ENCODE peak calls at places on chromosome 20, in ten cellular contexts. One of them, this sample, is unnamed.
A peak's percentile ranks its signal among the peaks of the same experiment; 100 is the strongest.

GRCh38 chr20:36098364-36098763 is 56.2 kb upstream of the EPB41L1 start:
- DNase-seq in HL-60: peak; percentile 72
- DNase-seq in left ventricle myocardium inferior: no peak
- DNase-seq in mucosa of descending colon: no peak
- DNase-seq in fibroblast of the aortic adventitia: peak; percentile 71
- DNase-seq in cardiac muscle cell: no peak
- DNase-seq in left lung: no peak
- DNase-seq in dorsolateral prefrontal cortex: no peak
- DNase-seq in IMR-90: peak; percentile 40
- DNase-seq in NB4: peak; percentile 91
- DNase-seq in this sample: no peak

GRCh38 chr20:64099086-64099786 is 8.1 kb downstream of the NPBWR2 start:
- DNase-seq in NB4: no peak
- DNase-seq in left ventricle myocardium inferior: no peak
- DNase-seq in dorsolateral prefrontal cortex: peak; percentile 54
- DNase-seq in cardiac muscle cell: no peak
- DNase-seq in IMR-90: no peak
- DNase-seq in fibroblast of the aortic adventitia: no peak
- DNase-seq in mucosa of descending colon: no peak
- DNase-seq in left lung: peak; percentile 54
- DNase-seq in HL-60: no peak
- DNase-seq in this sample: no peak

GRCh38 chr20:58174708-58175287 is 53.7 kb downstream of the ANKRD60 start:
- DNase-seq in fibroblast of the aortic adventitia: peak; percentile 4
- DNase-seq in HL-60: no peak
- DNase-seq in left ventricle myocardium inferior: peak; percentile 70
- DNase-seq in dorsolateral prefrontal cortex: no peak
- DNase-seq in mucosa of descending colon: no peak
- DNase-seq in cardiac muscle cell: no peak
- DNase-seq in IMR-90: no peak
- DNase-seq in left lung: peak; percentile 49
- DNase-seq in NB4: no peak
- DNase-seq in this sample: no peak

GRCh38 chr20:39638671-39639070 is 676.5 kb downstream of the DHX35 start:
- DNase-seq in left lung: no peak
- DNase-seq in HL-60: no peak
- DNase-seq in fibroblast of the aortic adventitia: no peak
- DNase-seq in dorsolateral prefrontal cortex: no peak
- DNase-seq in cardiac muscle cell: no peak
- DNase-seq in NB4: no peak
- DNase-seq in IMR-90: no peak
- DNase-seq in left ventricle myocardium inferior: no peak
- DNase-seq in mucosa of descending colon: no peak
- DNase-seq in this sample: no peak

GRCh38 chr20:13261460-13262301 is 40.6 kb downstream of the ISM1 start:
- DNase-seq in mucosa of descending colon: no peak
- DNase-seq in left ventricle myocardium inferior: peak; percentile 44
- DNase-seq in dorsolateral prefrontal cortex: no peak
- DNase-seq in NB4: peak; percentile 56
- DNase-seq in cardiac muscle cell: peak; percentile 65
- DNase-seq in left lung: no peak
- DNase-seq in HL-60: peak; percentile 5
- DNase-seq in fibroblast of the aortic adventitia: peak; percentile 58
- DNase-seq in IMR-90: peak; percentile 21
- DNase-seq in this sample: no peak

GRCh38 chr20:19067986-19068385 is 144.5 kb upstream of the SLC24A3 start:
- DNase-seq in left lung: no peak
- DNase-seq in dorsolateral prefrontal cortex: no peak
- DNase-seq in NB4: no peak
- DNase-seq in HL-60: no peak
- DNase-seq in mucosa of descending colon: no peak
- DNase-seq in fibroblast of the aortic adventitia: no peak
- DNase-seq in left ventricle myocardium inferior: no peak
- DNase-seq in IMR-90: no peak
- DNase-seq in cardiac muscle cell: no peak
- DNase-seq in this sample: no peak

GRCh38 chr20:43849496-43850197 is 65.0 kb upstream of the TOX2 start:
- DNase-seq in cardiac muscle cell: no peak
- DNase-seq in IMR-90: peak; percentile 81
- DNase-seq in mucosa of descending colon: no peak
- DNase-seq in left lung: no peak
- DNase-seq in fibroblast of the aortic adventitia: peak; percentile 15
- DNase-seq in NB4: no peak
- DNase-seq in left ventricle myocardium inferior: no peak
- DNase-seq in dorsolateral prefrontal cortex: no peak
- DNase-seq in HL-60: no peak
- DNase-seq in this sample: no peak

GRCh38 chr20:46419882-46420281 is 13.5 kb upstream of the ELMO2 start:
- DNase-seq in left ventricle myocardium inferior: no peak
- DNase-seq in fibroblast of the aortic adventitia: no peak
- DNase-seq in cardiac muscle cell: no peak
- DNase-seq in HL-60: no peak
- DNase-seq in NB4: no peak
- DNase-seq in mucosa of descending colon: no peak
- DNase-seq in IMR-90: no peak
- DNase-seq in left lung: no peak
- DNase-seq in dorsolateral prefrontal cortex: no peak
- DNase-seq in this sample: no peak

GRCh38 chr20:22312744-22313346 is 271.5 kb downstream of the FOXA2 start:
- DNase-seq in mucosa of descending colon: no peak
- DNase-seq in IMR-90: peak; percentile 25
- DNase-seq in left lung: no peak
- DNase-seq in fibroblast of the aortic adventitia: peak; percentile 61
- DNase-seq in cardiac muscle cell: peak; percentile 61
- DNase-seq in HL-60: no peak
- DNase-seq in NB4: peak; percentile 30
- DNase-seq in left ventricle myocardium inferior: no peak
- DNase-seq in dorsolateral prefrontal cortex: no peak
- DNase-seq in this sample: no peak
- TF ChIP-seq CTCF in mucosa of descending colon: peak; percentile 27
- TF ChIP-seq CTCF in IMR-90: peak; percentile 73
- TF ChIP-seq CTCF in left lung: peak; percentile 57
- TF ChIP-seq CTCF in fibroblast of the aortic adventitia: peak; percentile 71
- TF ChIP-seq CTCF in cardiac muscle cell: peak; percentile 75
- TF ChIP-seq CTCF in HL-60: peak; percentile 25
- TF ChIP-seq CTCF in NB4: peak; percentile 60
- TF ChIP-seq CTCF in left ventricle myocardium inferior: peak; percentile 65
- TF ChIP-seq CTCF in dorsolateral prefrontal cortex: peak; percentile 65
- TF ChIP-seq CTCF in this sample: peak; percentile 47

GRCh38 chr20:45008521-45009049 is 42.3 kb downstream of the STK4 start:
- DNase-seq in fibroblast of the aortic adventitia: no peak
- DNase-seq in left lung: no peak
- DNase-seq in mucosa of descending colon: no peak
- DNase-seq in IMR-90: peak; percentile 51
- DNase-seq in dorsolateral prefrontal cortex: no peak
- DNase-seq in cardiac muscle cell: no peak
- DNase-seq in HL-60: no peak
- DNase-seq in left ventricle myocardium inferior: no peak
- DNase-seq in NB4: no peak
- DNase-seq in this sample: no peak

GRCh38 chr20:45011108-45011526 is 44.8 kb downstream of the STK4 start:
- DNase-seq in HL-60: peak; percentile 47
- DNase-seq in IMR-90: peak; percentile 80
- DNase-seq in fibroblast of the aortic adventitia: peak; percentile 91
- DNase-seq in cardiac muscle cell: peak; percentile 66
- DNase-seq in left lung: no peak
- DNase-seq in dorsolateral prefrontal cortex: no peak
- DNase-seq in left ventricle myocardium inferior: peak; percentile 22
- DNase-seq in mucosa of descending colon: no peak
- DNase-seq in NB4: peak; percentile 70
- DNase-seq in this sample: no peak

GRCh38 chr20:45014671-45015415 is 48.5 kb downstream of the STK4 start:
- DNase-seq in mucosa of descending colon: no peak
- DNase-seq in fibroblast of the aortic adventitia: peak; percentile 79
- DNase-seq in dorsolateral prefrontal cortex: no peak
- DNase-seq in left lung: no peak
- DNase-seq in HL-60: no peak
- DNase-seq in IMR-90: peak; percentile 12
- DNase-seq in NB4: no peak
- DNase-seq in cardiac muscle cell: no peak
- DNase-seq in left ventricle myocardium inferior: no peak
- DNase-seq in this sample: no peak

GRCh38 chr20:45012682-45013302 is 46.5 kb downstream of the STK4 start:
- DNase-seq in fibroblast of the aortic adventitia: peak; percentile 68
- DNase-seq in left lung: no peak
- DNase-seq in IMR-90: peak; percentile 57
- DNase-seq in cardiac muscle cell: no peak
- DNase-seq in HL-60: no peak
- DNase-seq in NB4: no peak
- DNase-seq in mucosa of descending colon: no peak
- DNase-seq in dorsolateral prefrontal cortex: no peak
- DNase-seq in left ventricle myocardium inferior: no peak
- DNase-seq in this sample: no peak

GRCh38 chr20:45010399-45010828 is 44.1 kb downstream of the STK4 start:
- DNase-seq in left ventricle myocardium inferior: no peak
- DNase-seq in NB4: no peak
- DNase-seq in fibroblast of the aortic adventitia: peak; percentile 75
- DNase-seq in left lung: no peak
- DNase-seq in cardiac muscle cell: no peak
- DNase-seq in IMR-90: peak; percentile 95
- DNase-seq in HL-60: no peak
- DNase-seq in mucosa of descending colon: no peak
- DNase-seq in dorsolateral prefrontal cortex: no peak
- DNase-seq in this sample: no peak
- H3K4me3 ChIP-seq in left ventricle myocardium inferior: no peak overlapping the region
- H3K4me3 ChIP-seq in NB4: no peak overlapping the region
- H3K4me3 ChIP-seq in fibroblast of the aortic adventitia: no peak overlapping the region
- H3K4me3 ChIP-seq in left lung: no peak overlapping the region
- H3K4me3 ChIP-seq in cardiac muscle cell: no peak overlapping the region
- H3K4me3 ChIP-seq in IMR-90: no peak overlapping the region
- H3K4me3 ChIP-seq in HL-60: no peak overlapping the region
- H3K4me3 ChIP-seq in mucosa of descending colon: no peak overlapping the region
- H3K4me3 ChIP-seq in dorsolateral prefrontal cortex: no peak overlapping the region
- H3K4me3 ChIP-seq in this sample: no peak overlapping the region

DNA sequence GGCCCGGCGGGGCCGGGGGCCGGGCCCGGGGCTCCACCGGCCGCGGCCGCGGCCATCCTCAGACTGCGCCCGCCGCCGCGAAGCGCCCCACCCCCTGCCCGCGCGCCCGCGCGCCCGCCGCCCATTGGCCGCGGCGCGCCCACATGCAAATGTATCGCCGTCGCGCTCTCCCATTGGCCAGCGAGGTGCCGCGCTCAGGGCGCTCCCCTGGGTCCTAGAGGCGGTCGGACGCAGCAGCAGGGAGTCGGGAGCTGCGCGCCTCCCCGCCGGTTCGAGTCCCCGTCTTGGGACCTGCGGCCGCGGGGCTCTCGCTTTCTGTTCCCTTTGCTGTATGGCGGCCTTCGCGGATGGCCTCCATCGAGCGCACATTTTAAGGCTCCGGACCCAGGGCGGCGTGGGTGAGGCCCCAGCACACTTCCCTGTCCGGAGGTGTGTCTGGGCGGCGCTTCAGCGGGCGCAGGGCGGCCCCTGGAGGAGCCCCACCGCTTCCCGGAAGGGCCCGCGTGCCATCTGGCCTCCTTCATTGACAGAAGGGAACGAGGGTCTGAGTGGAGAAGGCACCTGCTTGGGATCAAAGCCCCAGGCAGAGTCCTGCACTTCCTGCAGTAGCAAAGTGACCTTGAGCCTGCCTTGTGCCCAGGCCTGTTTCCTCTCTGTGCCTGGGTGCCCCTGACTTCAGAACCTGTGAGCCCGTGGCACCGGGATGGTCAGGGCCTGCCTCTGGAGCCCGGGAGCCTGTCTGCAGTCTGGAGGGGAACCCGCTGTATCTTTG is at the start of gene CABLES2:
- DNase-seq in NB4: peak; percentile 96
- DNase-seq in fibroblast of the aortic adventitia: peak; percentile 90
- DNase-seq in left ventricle myocardium inferior: peak; percentile 94
- DNase-seq in dorsolateral prefrontal cortex: peak; percentile 95
- DNase-seq in mucosa of descending colon: peak; percentile 96
- DNase-seq in left lung: peak; percentile 96
- DNase-seq in cardiac muscle cell: peak; percentile 96
- DNase-seq in HL-60: peak; percentile 92
- DNase-seq in IMR-90: peak; percentile 92
- DNase-seq in this sample: peak; percentile 50
- TF ChIP-seq CTCF in NB4: no peak
- TF ChIP-seq CTCF in fibroblast of the aortic adventitia: no peak
- TF ChIP-seq CTCF in left ventricle myocardium inferior: peak; percentile 40
- TF ChIP-seq CTCF in dorsolateral prefrontal cortex: no peak
- TF ChIP-seq CTCF in mucosa of descending colon: no peak
- TF ChIP-seq CTCF in left lung: no peak
- TF ChIP-seq CTCF in cardiac muscle cell: no peak
- TF ChIP-seq CTCF in HL-60: no peak
- TF ChIP-seq CTCF in IMR-90: no peak
- TF ChIP-seq CTCF in this sample: no peak

GRCh38 chr20:52102559-52102958 is 89.0 kb downstream of the ZFP64 start:
- DNase-seq in left ventricle myocardium inferior: no peak
- DNase-seq in mucosa of descending colon: no peak
- DNase-seq in cardiac muscle cell: no peak
- DNase-seq in HL-60: no peak
- DNase-seq in dorsolateral prefrontal cortex: no peak
- DNase-seq in fibroblast of the aortic adventitia: no peak
- DNase-seq in NB4: no peak
- DNase-seq in IMR-90: no peak
- DNase-seq in left lung: no peak
- DNase-seq in this sample: no peak

GRCh38 chr20:52104546-52105044 is 87.0 kb downstream of the ZFP64 start:
- DNase-seq in fibroblast of the aortic adventitia: no peak
- DNase-seq in IMR-90: peak; percentile 8
- DNase-seq in cardiac muscle cell: peak; percentile 13
- DNase-seq in dorsolateral prefrontal cortex: no peak
- DNase-seq in NB4: no peak
- DNase-seq in mucosa of descending colon: no peak
- DNase-seq in HL-60: no peak
- DNase-seq in left ventricle myocardium inferior: no peak
- DNase-seq in left lung: no peak
- DNase-seq in this sample: no peak

GRCh38 chr20:52103469-52103910 is 88.1 kb downstream of the ZFP64 start:
- DNase-seq in left ventricle myocardium inferior: no peak
- DNase-seq in NB4: peak; percentile 85
- DNase-seq in cardiac muscle cell: no peak
- DNase-seq in left lung: no peak
- DNase-seq in mucosa of descending colon: no peak
- DNase-seq in HL-60: peak; percentile 80
- DNase-seq in IMR-90: peak; percentile 20
- DNase-seq in dorsolateral prefrontal cortex: no peak
- DNase-seq in fibroblast of the aortic adventitia: no peak
- DNase-seq in this sample: no peak

GRCh38 chr20:52105045-52105572 is 86.5 kb downstream of the ZFP64 start:
- DNase-seq in fibroblast of the aortic adventitia: peak; percentile 27
- DNase-seq in left ventricle myocardium inferior: no peak
- DNase-seq in cardiac muscle cell: peak; percentile 63
- DNase-seq in NB4: no peak
- DNase-seq in dorsolateral prefrontal cortex: no peak
- DNase-seq in mucosa of descending colon: no peak
- DNase-seq in left lung: peak; percentile 73
- DNase-seq in HL-60: no peak
- DNase-seq in IMR-90: peak; percentile 26
- DNase-seq in this sample: no peak

DNA sequence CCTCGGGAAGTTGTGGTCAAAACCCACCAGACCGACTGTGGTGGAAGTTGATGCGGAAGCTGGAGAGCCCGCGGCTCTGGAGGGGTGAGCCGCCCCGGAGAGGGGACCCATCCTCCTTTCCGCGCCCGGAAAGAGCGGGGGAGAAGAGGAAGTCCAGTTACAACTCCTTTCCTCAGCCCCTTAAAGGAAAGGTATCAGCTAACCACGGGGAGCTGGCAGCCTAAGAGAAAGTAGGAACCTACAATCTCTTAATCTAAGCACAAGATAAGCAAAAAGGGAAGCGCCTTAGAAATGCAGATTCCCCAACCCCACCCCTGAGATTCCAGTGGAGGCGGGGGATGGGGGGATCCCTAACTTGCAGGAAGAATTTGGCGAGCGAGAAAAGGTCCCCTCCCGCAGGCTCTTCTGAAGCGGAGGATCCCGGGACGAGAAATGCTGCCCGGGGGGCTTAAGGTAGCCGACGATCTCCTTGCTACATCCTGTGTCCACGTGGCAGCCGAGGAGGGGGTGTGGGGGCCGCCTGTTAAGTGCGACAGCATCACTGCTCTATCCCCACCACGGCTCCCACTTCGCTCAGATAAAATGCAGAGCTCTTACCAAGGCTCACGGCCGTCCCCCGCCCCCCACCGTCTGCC is 87.6 kb downstream of the ZFP64 start:
- DNase-seq in HL-60: peak; percentile 90
- DNase-seq in mucosa of descending colon: no peak
- DNase-seq in left ventricle myocardium inferior: no peak
- DNase-seq in dorsolateral prefrontal cortex: no peak
- DNase-seq in cardiac muscle cell: no peak
- DNase-seq in left lung: no peak
- DNase-seq in NB4: peak; percentile 90
- DNase-seq in IMR-90: peak; percentile 14
- DNase-seq in fibroblast of the aortic adventitia: no peak
- DNase-seq in this sample: no peak
- H3K4me3 ChIP-seq in HL-60: peak overlapping the region; percentile 30
- H3K4me3 ChIP-seq in mucosa of descending colon: no peak overlapping the region
- H3K4me3 ChIP-seq in left ventricle myocardium inferior: peak overlapping the region; percentile 64
- H3K4me3 ChIP-seq in dorsolateral prefrontal cortex: no peak overlapping the region
- H3K4me3 ChIP-seq in cardiac muscle cell: peak overlapping the region; percentile 24
- H3K4me3 ChIP-seq in left lung: peak overlapping the region; percentile 24
- H3K4me3 ChIP-seq in NB4: no peak overlapping the region
- H3K4me3 ChIP-seq in IMR-90: peak overlapping the region; percentile 45
- H3K4me3 ChIP-seq in fibroblast of the aortic adventitia: peak overlapping the region; percentile 61
- H3K4me3 ChIP-seq in this sample: peak overlapping the region; percentile 84

This sample was measured in AG04449.